ENCODE peak calls at places on chromosomes 7 and 10, in six cellular contexts. F is stimulated activated naive CD4-positive, alpha-beta T cell; J is mammary epithelial cell; B is stimulated activated CD8-positive, alpha-beta memory T cell treated with anti-CD3 and anti-CD28 coated beads, Interleukin-4, amount 100 ng/mL, for 48 hours; C is fibroblast of the conjunctiva; Y is glomerular endothelial cell. O is an unnamed sample.

GRCh38 chr10:70145666-70146488 is 623 bp downstream of the TYSND1 start:
- DNase-seq in C (peak), F (peak), Y (no peak), J (peak), B (peak), O (peak)

GRCh38 chr7:94088560-94088959 is 84.4 kb upstream of the BET1 start:
- DNase-seq in C (no peak), Y (no peak), F (no peak), B (no peak), J (no peak), O (no peak)

GRCh38 chr7:124276005-124276606 is 243.2 kb upstream of the TMEM229A start:
- DNase-seq in B (peak), J (peak), C (no peak), F (no peak), Y (no peak), O (peak)

GRCh38 chr7:30896783-30897617 is 14.7 kb upstream of the AQP1 start:
- DNase-seq in Y (no peak), J (no peak), C (no peak), B (no peak), F (no peak), O (no peak)

GRCh38 chr7:123749537-123749857 is 694 bp upstream of the WASL start:
- DNase-seq in B (no peak), J (peak), F (no peak), Y (no peak), C (peak), O (peak)

GRCh38 chr7:130844811-130845580 is 111.0 kb upstream of the KLF14 start:
- DNase-seq in J (peak), B (no peak), C (peak), Y (no peak), F (no peak), O (no peak)

GRCh38 chr7:131513245-131514061 is 43.0 kb downstream of the PODXL start:
- DNase-seq in J (peak), Y (no peak), F (peak), B (peak), C (peak), O (peak)

GRCh38 chr10:114615600-114616007 is 42.5 kb downstream of the ABLIM1 start:
- DNase-seq in B (no peak), Y (no peak), C (no peak), F (no peak), J (peak), O (peak)

GRCh38 chr7:26153823-26154783 is 2.1 kb downstream of the NFE2L3 start:
- DNase-seq in Y (no peak), B (peak), J (no peak), F (no peak), C (no peak), O (peak)

GRCh38 chr10:113922787-113923570 is 68.5 kb downstream of the NHLRC2 start:
- DNase-seq in C (no peak), Y (no peak), F (no peak), B (no peak), J (no peak), O (no peak)

GRCh38 chr10:32182476-32182875 is 126.3 kb upstream of the KIF5B start:
- DNase-seq in F (no peak), C (no peak), J (no peak), B (no peak), Y (no peak), O (no peak)

GRCh38 chr10:43409385-43410109 is 561 bp upstream of the HNRNPF start:
- DNase-seq in C (no peak), F (peak), B (peak), J (no peak), Y (no peak), O (no peak)

GRCh38 chr10:48459270-48460147 is 145.4 kb downstream of the ARHGAP22 start:
- DNase-seq in J (no peak), F (no peak), Y (no peak), B (peak), C (no peak), O (no peak)

GRCh38 chr7:23167691-23168090 is 14.2 kb upstream of the NUP42 start:
- DNase-seq in B (no peak), C (no peak), J (no peak), Y (no peak), F (no peak), O (no peak)

GRCh38 chr10:47230957-47231356 is 69.0 kb upstream of the GDF10 start:
- DNase-seq in F (no peak), B (no peak), Y (no peak), C (no peak), J (no peak), O (no peak)

GRCh38 chr7:116578526-116578925 is 53.7 kb downstream of the CAV1 start:
- DNase-seq in J (no peak), Y (no peak), C (no peak), F (no peak), B (no peak), O (no peak)

GRCh38 chr10:132199268-132199853 is 12.6 kb downstream of the DPYSL4 start:
- DNase-seq in F (no peak), C (no peak), J (no peak), B (no peak), Y (no peak), O (no peak)

GRCh38 chr10:37948210-37948609 is 28.2 kb downstream of the ZNF25 start:
- DNase-seq in F (no peak), B (no peak), C (no peak), Y (no peak), J (no peak), O (peak)

GRCh38 chr7:48299580-48300169 is 128.4 kb downstream of the ABCA13 start:
- DNase-seq in B (peak), C (peak), J (peak), Y (peak), F (no peak), O (peak)

GRCh38 chr10:91883549-91884542 is 25.4 kb downstream of the FGFBP3 start:
- DNase-seq in J (no peak), Y (no peak), B (no peak), C (no peak), F (no peak), O (no peak)

GRCh38 chr7:94432799-94433198 is 38.1 kb downstream of the COL1A2 start:
- DNase-seq in Y (no peak), C (no peak), J (no peak), B (no peak), F (no peak), O (no peak)

GRCh38 chr7:50621932-50622587 is 56.9 kb upstream of the DDC start:
- DNase-seq in B (no peak), F (no peak), J (no peak), C (no peak), Y (no peak), O (no peak)

GRCh38 chr10:44824607-44825006 is 86.5 kb upstream of the TMEM72 start:
- DNase-seq in J (no peak), Y (no peak), B (no peak), C (no peak), F (no peak), O (no peak)

GRCh38 chr10:90855126-90855525 is 2.7 kb downstream of the HTR7 start:
- DNase-seq in Y (no peak), B (no peak), C (no peak), J (peak), F (no peak), O (no peak)

GRCh38 chr7:152969335-152969734 is 209.8 kb downstream of the ACTR3B start:
- DNase-seq in B (no peak), Y (no peak), J (no peak), F (no peak), C (no peak), O (no peak)

GRCh38 chr7:26653430-26653911 is 210.9 kb downstream of the SKAP2 start:
- DNase-seq in B (no peak), J (peak), C (no peak), Y (peak), F (no peak), O (peak)

GRCh38 chr7:78770422-78771410 is 682.8 kb downstream of the MAGI2 start:
- DNase-seq in F (no peak), J (no peak), B (no peak), Y (no peak), C (peak), O (no peak)

GRCh38 chr7:135693558-135693957 is 31.2 kb downstream of the STMP1 start:
- DNase-seq in F (no peak), J (no peak), Y (no peak), B (no peak), C (no peak), O (no peak)

GRCh38 chr7:2314209-2314955 is at the start of gene SNX8:
- DNase-seq in J (peak), F (peak), Y (no peak), B (peak), C (peak), O (peak)

GRCh38 chr7:40983106-40983505 is 719.8 kb downstream of the INHBA start:
- DNase-seq in J (no peak), F (no peak), C (no peak), B (no peak), Y (no peak), O (no peak)

GRCh38 chr10:84204122-84204521 is 9.8 kb downstream of the CDHR1 start:
- DNase-seq in F (no peak), J (no peak), Y (no peak), B (no peak), C (no peak), O (peak)

GRCh38 chr7:49986191-49986590 is 106.9 kb downstream of the ZPBP start:
- DNase-seq in B (no peak), Y (no peak), C (no peak), F (no peak), J (no peak), O (no peak)

GRCh38 chr7:52479990-52480389 is 555.4 kb upstream of the POM121L12 start:
- DNase-seq in B (no peak), J (no peak), C (no peak), Y (no peak), F (no peak), O (no peak)